ENCODE peak calls at places on chromosomes 16 and 17, in ten cellular contexts. N is HL-60, J is bronchial epithelial cell, L is transverse colon, Z is endodermal cell, C is skeletal muscle cell, D is uterus, X is neural progenitor cell, P is tibial nerve, A is colonic mucosa. O is an unnamed sample.

GRCh38 chr17:47837401-47838039 is 3.6 kb downstream of the SCRN2 start:
- DNase-seq in N (no peak), J (no peak), L (no peak), Z (no peak), C (no peak), D (no peak), X (no peak), P (no peak), A (no peak), O (no peak)

GRCh38 chr17:47721725-47722124 is 11.3 kb upstream of the TBX21 start:
- DNase-seq in N (no peak), J (no peak), L (no peak), Z (no peak), C (no peak), D (no peak), X (no peak), P (no peak), A (no peak), O (no peak)

GRCh38 chr16:85334718-85335583 is 222.7 kb upstream of the CIBAR2 start:
- DNase-seq in N (no peak), J (peak), L (peak), Z (peak), C (no peak), D (no peak), X (peak), P (no peak), A (peak), O (no peak)

GRCh38 chr16:46896314-46896968 is 12.3 kb downstream of the GPT2 start:
- DNase-seq in N (no peak), J (no peak), L (no peak), Z (no peak), C (no peak), D (no peak), X (no peak), P (no peak), A (no peak), O (no peak)

GRCh38 chr17:56624315-56624714 is 30.8 kb downstream of the NOG start:
- DNase-seq in N (peak), J (no peak), L (no peak), Z (no peak), C (no peak), D (no peak), X (no peak), P (no peak), A (no peak), O (peak)

GRCh38 chr16:86065711-86066110 is 166.7 kb downstream of the IRF8 start:
- DNase-seq in N (no peak), J (no peak), L (no peak), Z (no peak), C (no peak), D (no peak), X (no peak), P (no peak), A (no peak), O (no peak)

GRCh38 chr16:70779361-70779760 is 21.6 kb downstream of the VAC14 start:
- DNase-seq in N (no peak), J (no peak), L (no peak), Z (no peak), C (no peak), D (no peak), X (no peak), P (no peak), A (no peak), O (no peak)

GRCh38 chr17:20008242-20009051 is 712 bp upstream of the SPECC1 start:
- DNase-seq in N (no peak), J (peak), L (peak), Z (peak), C (no peak), D (peak), X (peak), P (no peak), A (peak), O (no peak)

GRCh38 chr17:333626-334396 is 18.8 kb downstream of the RPH3AL start:
- DNase-seq in N (no peak), J (no peak), L (peak), Z (peak), C (no peak), D (peak), X (peak), P (peak), A (peak), O (no peak)

GRCh38 chr17:30113213-30113612 is 3.4 kb upstream of the NSRP1 start:
- DNase-seq in N (peak), J (peak), L (peak), Z (no peak), C (no peak), D (no peak), X (no peak), P (no peak), A (peak), O (no peak)

GRCh38 chr17:34369571-34369970 is 6.5 kb upstream of the CCL1 start:
- DNase-seq in N (no peak), J (no peak), L (no peak), Z (peak), C (no peak), D (no peak), X (no peak), P (no peak), A (peak), O (no peak)

GRCh38 chr17:79263191-79263590 is 188.6 kb downstream of the ENGASE start:
- DNase-seq in N (no peak), J (no peak), L (no peak), Z (no peak), C (no peak), D (no peak), X (no peak), P (no peak), A (no peak), O (no peak)

GRCh38 chr16:84833142-84833495 is 13.3 kb downstream of the CRISPLD2 start:
- DNase-seq in N (peak), J (no peak), L (no peak), Z (no peak), C (no peak), D (no peak), X (no peak), P (no peak), A (no peak), O (no peak)

GRCh38 chr16:51624083-51624775 is 473.2 kb upstream of the SALL1 start:
- DNase-seq in N (no peak), J (peak), L (no peak), Z (no peak), C (no peak), D (no peak), X (no peak), P (no peak), A (no peak), O (no peak)

GRCh38 chr16:57264381-57264780 is 19.3 kb downstream of the ARL2BP start:
- DNase-seq in N (peak), J (no peak), L (no peak), Z (peak), C (no peak), D (no peak), X (no peak), P (no peak), A (no peak), O (no peak)

GRCh38 chr17:71975998-71976649 is 144.7 kb upstream of the SOX9 start:
- DNase-seq in N (no peak), J (peak), L (peak), Z (peak), C (peak), D (peak), X (peak), P (peak), A (peak), O (peak)

DNA sequence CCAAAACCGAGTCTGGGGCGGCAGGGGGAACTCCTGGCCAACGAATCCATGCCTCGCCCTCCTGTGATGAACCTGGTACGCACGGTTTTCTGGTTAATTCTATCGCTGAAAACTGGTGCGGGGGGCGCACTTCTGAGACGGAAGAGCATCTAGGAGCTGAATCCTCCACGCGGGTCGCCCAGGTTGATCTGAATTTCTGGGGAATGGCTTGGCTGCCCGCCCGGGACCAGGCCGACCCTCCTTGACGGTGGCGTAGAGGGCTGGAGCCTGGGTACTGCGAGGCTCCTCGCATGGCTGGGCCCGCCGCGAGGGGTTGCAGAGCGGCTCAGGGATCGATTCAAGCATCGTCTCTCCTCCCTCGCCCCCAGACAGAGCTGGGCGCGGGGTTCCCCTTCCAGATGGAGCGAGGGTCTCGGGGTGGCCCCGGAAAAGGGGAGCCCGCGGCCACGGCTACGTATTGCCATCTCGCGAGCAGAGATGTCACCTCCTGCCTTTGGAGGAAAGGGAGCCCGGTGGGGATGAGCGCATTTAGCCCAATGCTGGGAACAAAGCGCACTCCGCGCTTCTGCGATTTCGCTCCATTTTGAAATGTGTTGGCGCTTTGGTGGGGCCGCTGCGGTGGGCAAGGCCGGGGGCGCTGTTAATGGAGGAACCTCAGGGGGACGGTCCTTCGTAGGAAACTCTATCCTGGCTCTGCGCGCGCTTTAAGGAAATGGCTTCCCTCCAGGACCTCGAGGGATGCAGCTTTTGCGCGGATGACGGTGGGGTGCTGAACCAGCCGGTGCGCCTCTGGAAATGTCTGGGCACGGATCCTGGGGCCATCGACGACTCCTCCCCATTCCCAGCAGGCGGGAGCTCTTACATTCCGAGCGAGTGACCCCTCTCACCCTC is 2.7 kb downstream of the MAPT start:
- DNase-seq in N (no peak), J (no peak), L (no peak), Z (peak), C (no peak), D (no peak), X (peak), P (no peak), A (no peak), O (no peak)
- H3K4me3 ChIP-seq in N (no peak), J (no peak), L (no peak), Z (peak), C (no peak), D (no peak), X (peak), P (no peak), A (no peak), O (no peak)

DNA sequence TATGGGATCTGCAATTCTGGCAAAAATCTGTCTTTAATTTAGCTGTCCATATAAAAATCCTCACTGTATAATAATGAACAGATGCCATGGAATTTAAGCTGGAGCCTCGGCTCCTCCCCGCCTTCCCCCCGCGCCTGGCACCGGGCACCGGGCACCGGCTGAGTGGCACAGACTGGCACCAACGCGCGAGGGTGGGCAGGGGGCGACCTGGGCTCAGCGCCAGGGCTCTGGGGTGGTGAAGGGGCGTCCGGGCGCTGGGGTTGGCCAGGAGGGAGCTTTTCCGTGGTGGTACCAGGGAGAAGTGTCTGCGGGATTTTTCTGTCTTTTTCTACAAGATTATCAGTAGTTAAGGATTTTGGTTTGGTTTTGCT is 9.1 kb downstream of the NEUROD2 start:
- DNase-seq in N (no peak), J (no peak), L (no peak), Z (peak), C (no peak), D (no peak), X (no peak), P (no peak), A (no peak), O (no peak)
- H3K4me3 ChIP-seq in N (no peak), J (no peak), L (no peak), Z (no peak), C (no peak), D (no peak), X (no peak), P (no peak), A (no peak), O (no peak)

DNA sequence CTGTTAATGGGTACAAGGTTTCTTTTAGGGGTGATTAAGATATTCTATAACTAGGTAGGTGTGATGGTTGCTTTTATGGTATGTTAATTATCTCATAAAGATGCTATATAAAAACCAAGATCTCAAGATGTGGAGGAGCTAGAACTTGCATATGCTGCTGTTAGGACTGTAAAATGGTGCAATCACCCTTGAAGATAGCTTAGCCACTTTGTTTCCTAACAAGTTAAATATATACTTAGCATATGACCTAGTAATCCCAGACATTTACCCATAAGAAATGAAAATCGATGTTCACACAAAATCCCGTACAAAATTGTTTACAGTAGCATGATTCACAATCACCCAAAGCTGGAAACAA is 25.1 kb downstream of the GGA2 start:
- DNase-seq in N (no peak), J (no peak), L (no peak), Z (no peak), C (no peak), D (no peak), X (no peak), P (no peak), A (no peak), O (no peak)
- H3K4me3 ChIP-seq in N (no peak), J (no peak), L (no peak), Z (no peak), C (no peak), D (no peak), X (no peak), P (no peak), A (no peak), O (no peak)

DNA sequence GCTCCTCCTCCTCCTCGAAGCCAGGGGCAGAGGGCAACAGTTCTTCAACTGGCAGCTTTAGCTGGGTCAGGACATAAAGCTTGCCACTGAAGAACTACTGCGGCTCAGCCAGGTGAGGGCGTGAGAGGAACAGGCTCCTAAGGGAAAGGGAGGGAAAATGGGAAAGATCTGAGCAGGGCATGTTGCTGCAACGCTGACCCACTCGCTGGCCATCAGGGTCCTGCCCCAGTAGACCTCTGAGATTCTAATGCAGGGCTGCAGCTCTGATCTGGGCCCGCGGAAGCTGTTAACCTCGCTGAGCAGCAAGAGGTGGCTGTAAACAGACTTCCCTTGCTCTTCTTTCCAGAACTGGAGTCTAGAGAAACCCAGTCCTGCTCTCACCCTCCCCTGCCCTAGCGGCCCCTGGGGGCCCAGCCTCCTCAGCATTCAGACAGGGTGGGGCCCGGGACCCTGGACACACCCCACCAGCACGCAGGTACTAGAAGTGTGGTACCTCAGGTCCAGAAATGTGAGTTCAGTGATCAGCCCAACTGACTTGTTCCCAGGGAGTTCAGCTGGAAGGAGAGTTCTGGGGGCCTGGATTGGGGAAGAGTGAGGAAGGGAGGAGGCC is 3.8 kb upstream of the TLCD2 start:
- DNase-seq in N (peak), J (peak), L (peak), Z (peak), C (no peak), D (peak), X (peak), P (no peak), A (peak), O (no peak)
- H3K4me3 ChIP-seq in N (no peak), J (peak), L (peak), Z (peak), C (peak), D (peak), X (peak), P (peak), A (peak), O (peak)

DNA sequence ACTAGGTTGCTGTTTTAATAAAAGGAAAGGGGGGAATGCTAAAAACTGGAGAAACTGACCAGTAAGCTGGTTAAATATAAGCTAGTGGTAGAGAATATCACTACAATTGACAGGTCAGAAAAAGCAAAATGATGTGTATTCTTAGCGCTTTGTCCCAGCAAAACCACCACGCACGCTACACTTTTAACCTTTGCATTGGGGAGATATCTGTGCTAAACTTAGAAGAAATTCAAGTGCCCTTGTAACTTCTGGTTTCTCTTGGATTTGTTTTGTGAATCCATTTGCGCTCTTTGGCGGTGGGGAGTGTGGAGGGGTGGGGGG is 1.4 kb downstream of the GAN start:
- DNase-seq in N (no peak), J (no peak), L (no peak), Z (no peak), C (no peak), D (no peak), X (no peak), P (no peak), A (no peak), O (no peak)
- H3K4me3 ChIP-seq in N (peak), J (peak), L (peak), Z (peak), C (peak), D (no peak), X (peak), P (peak), A (peak), O (peak)

GRCh38 chr16:28208824-28209223 is 2.9 kb downstream of the XPO6 start:
- DNase-seq in N (no peak), J (no peak), L (no peak), Z (no peak), C (no peak), D (no peak), X (no peak), P (no peak), A (no peak), O (no peak)
- H3K4me3 ChIP-seq in N (no peak), J (no peak), L (no peak), Z (no peak), C (no peak), D (no peak), X (no peak), P (no peak), A (no peak), O (no peak)

GRCh38 chr16:81180578-81180977 is 57.9 kb upstream of the BCO1 start:
- DNase-seq in N (no peak), J (no peak), L (no peak), Z (no peak), C (no peak), D (no peak), X (no peak), P (no peak), A (no peak), O (no peak)
- H3K4me3 ChIP-seq in N (no peak), J (no peak), L (no peak), Z (no peak), C (no peak), D (peak), X (no peak), P (no peak), A (no peak), O (peak)